ENCODE peak calls at places on chromosomes 12 and 14, in six cellular contexts. F is T-helper 9 cell; G is activated naive CD8-positive, alpha-beta T cell treated with anti-CD3 and anti-CD28 coated beads for 36 hours; Z is T-helper 2 cell; J is prostate gland; S is NCI-H1105. O is an unnamed sample.

GRCh38 chr12:122309564-122310121 is 43.3 kb upstream of the VPS33A start:
- DNase-seq in F (no peak), G (no peak), Z (no peak), J (no peak), S (no peak), O (no peak)

GRCh38 chr12:85874064-85874463 is at the start of gene NTS:
- DNase-seq in F (no peak), G (no peak), Z (no peak), J (no peak), S (no peak), O (peak; percentile 15)

GRCh38 chr12:84805474-84805858 is 107.1 kb downstream of the SLC6A15 start:
- DNase-seq in F (no peak), G (no peak), Z (no peak), J (no peak), S (no peak), O (no peak)

GRCh38 chr14:94446126-94446525 is 6.5 kb downstream of the SERPINA11 start:
- DNase-seq in F (no peak), G (no peak), Z (no peak), J (no peak), S (no peak), O (no peak)

GRCh38 chr12:85765443-85765842 is 70.8 kb downstream of the RASSF9 start:
- DNase-seq in F (no peak), G (no peak), Z (no peak), J (no peak), S (no peak), O (no peak)

GRCh38 chr14:55277972-55278740 is 6.9 kb downstream of the FBXO34 start:
- DNase-seq in F (no peak), G (no peak), Z (peak; percentile 40), J (no peak), S (no peak), O (no peak)

GRCh38 chr12:14153803-14154202 is 172.4 kb upstream of the GRIN2B start:
- DNase-seq in F (no peak), G (no peak), Z (no peak), J (no peak), S (no peak), O (no peak)

GRCh38 chr12:43063642-43064041 is 474.1 kb upstream of the PRICKLE1 start:
- DNase-seq in F (no peak), G (no peak), Z (no peak), J (no peak), S (no peak), O (peak; percentile 56)

GRCh38 chr14:103008768-103009342 is 48.5 kb downstream of the CDC42BPB start:
- DNase-seq in F (no peak), G (no peak), Z (no peak), J (no peak), S (no peak), O (no peak)

GRCh38 chr14:91947196-91948184 is at the start of gene FBLN5:
- DNase-seq in F (peak; percentile 6), G (peak; percentile 58), Z (peak; percentile 76), J (peak; percentile 33), S (no peak), O (peak; percentile 55)

GRCh38 chr12:93657076-93657475 is 20.1 kb upstream of the CRADD start:
- DNase-seq in F (no peak), G (no peak), Z (no peak), J (no peak), S (no peak), O (no peak)

GRCh38 chr12:120254809-120255208 is 10.7 kb downstream of the PXN start:
- DNase-seq in F (no peak), G (no peak), Z (no peak), J (no peak), S (no peak), O (no peak)

GRCh38 chr14:82511399-82511798 is 977.7 kb upstream of the SEL1L start:
- DNase-seq in F (no peak), G (no peak), Z (no peak), J (no peak), S (no peak), O (no peak)

GRCh38 chr12:109157986-109158385 is 41.6 kb downstream of the ACACB start:
- DNase-seq in F (no peak), G (no peak), Z (no peak), J (no peak), S (no peak), O (no peak)

GRCh38 chr14:99554757-99555531 is 49.1 kb downstream of the CCDC85C start:
- DNase-seq in F (no peak), G (no peak), Z (no peak), J (no peak), S (no peak), O (no peak)

GRCh38 chr12:96136129-96136528 is 58.0 kb upstream of the ELK3 start:
- DNase-seq in F (no peak), G (no peak), Z (no peak), J (no peak), S (no peak), O (peak; percentile 80)

GRCh38 chr12:6961278-6961694 is 9.2 kb downstream of the PHB2 start:
- DNase-seq in F (peak; percentile 82), G (peak; percentile 91), Z (peak; percentile 97), J (peak; percentile 58), S (no peak), O (no peak)

GRCh38 chr12:131370791-131371579 is 339.9 kb upstream of the SFSWAP start:
- DNase-seq in F (no peak), G (no peak), Z (no peak), J (no peak), S (no peak), O (no peak)

GRCh38 chr14:95237121-95237876 is 80.0 kb upstream of the DICER1 start:
- DNase-seq in F (no peak), G (no peak), Z (no peak), J (no peak), S (peak; percentile 8), O (peak; percentile 50)

GRCh38 chr14:54653764-54654469 is 87.0 kb downstream of the SAMD4A start:
- DNase-seq in F (no peak), G (no peak), Z (no peak), J (no peak), S (no peak), O (peak; percentile 88)

GRCh38 chr14:23882884-23883283 is 70.7 kb upstream of the DHRS4 start:
- DNase-seq in F (no peak), G (no peak), Z (no peak), J (no peak), S (no peak), O (no peak)

GRCh38 chr12:52003016-52003550 is 3.7 kb upstream of the TAMALIN start:
- DNase-seq in F (no peak), G (no peak), Z (no peak), J (no peak), S (no peak), O (no peak)

GRCh38 chr12:62530596-62530995 is 64.0 kb downstream of the MON2 start:
- DNase-seq in F (no peak), G (no peak), Z (no peak), J (no peak), S (no peak), O (no peak)

GRCh38 chr12:6828671-6829531 is 694 bp downstream of the P3H3 start:
- DNase-seq in F (peak; percentile 26), G (peak; percentile 47), Z (peak; percentile 28), J (peak; percentile 46), S (peak; percentile 22), O (no peak)

GRCh38 chr14:35883677-35884293 is 57.6 kb downstream of the BRMS1L start:
- DNase-seq in F (no peak), G (peak; percentile 8), Z (peak; percentile 54), J (no peak), S (no peak), O (peak; percentile 23)

GRCh38 chr14:85313801-85314207 is 216.1 kb upstream of the FLRT2 start:
- DNase-seq in F (no peak), G (no peak), Z (no peak), J (no peak), S (no peak), O (peak; percentile 3)

GRCh38 chr14:88492272-88493089 is 62.3 kb downstream of the PTPN21 start:
- DNase-seq in F (peak; percentile 40), G (peak; percentile 49), Z (peak; percentile 65), J (peak; percentile 78), S (peak; percentile 46), O (peak; percentile 64)